ENCODE peak calls at places on chromosomes 6 and 20, in five cellular contexts. Y is upper lobe of right lung, X is cardiac fibroblast, R is A549, A is ascending aorta. H is an unnamed sample.

GRCh38 chr6:153616506-153616905 is 422.5 kb upstream of the OPRM1 start:
- DNase-seq in R (no peak), A (no peak), X (no peak), Y (no peak), H (no peak)

GRCh38 chr6:13846841-13847240 is 32.5 kb upstream of the MCUR1 start:
- DNase-seq in X (no peak), A (no peak), R (peak; percentile 17), Y (no peak), H (peak; percentile 41)

GRCh38 chr6:5090603-5091002 is 5.5 kb downstream of the PPP1R3G start:
- DNase-seq in R (no peak), A (no peak), X (no peak), Y (no peak), H (no peak)

GRCh38 chr6:130409394-130410095 is 43.7 kb downstream of the TMEM200A start:
- DNase-seq in Y (no peak), X (peak; percentile 64), A (no peak), R (no peak), H (no peak)

GRCh38 chr6:144862769-144863168 is 577.6 kb downstream of the UTRN start:
- DNase-seq in R (no peak), Y (no peak), A (no peak), X (no peak), H (no peak)

GRCh38 chr6:84356907-84357306 is 129.5 kb upstream of the CEP162 start:
- DNase-seq in A (no peak), X (no peak), Y (no peak), R (no peak), H (no peak)

GRCh38 chr6:36836771-36837339 is 2.4 kb downstream of the CPNE5 start:
- DNase-seq in R (no peak), Y (no peak), X (no peak), A (no peak), H (no peak)

GRCh38 chr6:90204327-90204726 is 92.3 kb downstream of the BACH2 start:
- DNase-seq in A (no peak), X (no peak), R (no peak), Y (no peak), H (no peak)

GRCh38 chr6:81638366-81638765 is 114.1 kb downstream of the TENT5A start:
- DNase-seq in A (no peak), Y (no peak), X (no peak), R (no peak), H (no peak)

GRCh38 chr6:87078983-87079616 is 15.8 kb downstream of the CGA start:
- DNase-seq in R (peak; percentile 70), X (peak; percentile 74), Y (peak; percentile 70), A (no peak), H (peak; percentile 82)

GRCh38 chr6:3769610-3770009 is 18.1 kb upstream of the PXDC1 start:
- DNase-seq in X (peak; percentile 72), R (no peak), Y (no peak), A (no peak), H (no peak)

GRCh38 chr6:135331002-135331401 is 149.9 kb downstream of the MYB start:
- DNase-seq in A (no peak), Y (no peak), X (peak; percentile 31), R (no peak), H (no peak)

GRCh38 chr20:37848706-37849105 is 54.2 kb upstream of the VSTM2L start:
- DNase-seq in R (no peak), X (no peak), Y (no peak), A (no peak), H (no peak)

GRCh38 chr20:63009988-63010769 is 3.4 kb upstream of the BHLHE23 start:
- DNase-seq in Y (no peak), A (no peak), X (peak; percentile 17), R (no peak), H (no peak)

GRCh38 chr20:17651761-17652388 is 30.2 kb downstream of the RRBP1 start:
- DNase-seq in Y (peak; percentile 61), R (no peak), X (no peak), A (no peak), H (no peak)

GRCh38 chr6:38354033-38354373 is 285.7 kb downstream of the BTBD9 start:
- DNase-seq in X (no peak), R (no peak), A (no peak), Y (no peak), H (no peak)

GRCh38 chr6:78308025-78308424 is 559.3 kb upstream of the IRAK1BP1 start:
- DNase-seq in X (peak; percentile 2), A (no peak), R (no peak), Y (no peak), H (peak; percentile 2)

GRCh38 chr6:153121311-153121710 is 9.8 kb downstream of the RGS17 start:
- DNase-seq in Y (no peak), X (peak; percentile 56), A (no peak), R (no peak), H (no peak)

GRCh38 chr20:8689337-8689736 is 379.6 kb upstream of the PLCB4 start:
- DNase-seq in R (no peak), Y (no peak), A (no peak), X (no peak), H (no peak)

GRCh38 chr6:104958720-104959452 is 2.0 kb downstream of the LIN28B start:
- DNase-seq in R (no peak), X (no peak), Y (no peak), A (no peak), H (no peak)

GRCh38 chr6:118810420-118811027 is 83.4 kb upstream of the ASF1A start:
- DNase-seq in R (no peak), A (no peak), Y (no peak), X (no peak), H (no peak)

GRCh38 chr6:72246926-72247325 is 360.6 kb downstream of the RIMS1 start:
- DNase-seq in A (no peak), Y (no peak), X (no peak), R (no peak), H (no peak)

GRCh38 chr20:33827629-33828325 is 16.6 kb downstream of the CHMP4B start:
- DNase-seq in Y (no peak), X (peak; percentile 12), A (no peak), R (no peak), H (no peak)

GRCh38 chr6:159234102-159234553 is 64.9 kb downstream of the FNDC1 start:
- DNase-seq in X (no peak), Y (no peak), R (no peak), A (no peak), H (no peak)

GRCh38 chr20:18793625-18794427 is 19.8 kb upstream of the SCP2D1 start:
- DNase-seq in X (peak; percentile 91), Y (peak; percentile 93), A (peak; percentile 71), R (peak; percentile 90), H (peak; percentile 64)
- TF ChIP-seq CTCF in X (no peak), Y (no peak), A (no peak), R (no peak), H (no peak)

GRCh38 chr20:32017711-32018251 is 7.5 kb downstream of the CCM2L start:
- DNase-seq in Y (peak; percentile 78), A (no peak), X (no peak), R (peak; percentile 46), H (no peak)

GRCh38 chr20:32018269-32019155 is 8.3 kb downstream of the CCM2L start:
- DNase-seq in Y (peak; percentile 86), R (peak; percentile 77), X (no peak), A (no peak), H (peak; percentile 78)

GRCh38 chr20:32019563-32020463 is 9.6 kb downstream of the CCM2L start:
- DNase-seq in R (no peak), X (no peak), A (no peak), Y (no peak), H (no peak)

GRCh38 chr20:32021091-32021490 is 10.9 kb downstream of the CCM2L start:
- DNase-seq in A (no peak), X (no peak), R (no peak), Y (no peak), H (no peak)

DNA sequence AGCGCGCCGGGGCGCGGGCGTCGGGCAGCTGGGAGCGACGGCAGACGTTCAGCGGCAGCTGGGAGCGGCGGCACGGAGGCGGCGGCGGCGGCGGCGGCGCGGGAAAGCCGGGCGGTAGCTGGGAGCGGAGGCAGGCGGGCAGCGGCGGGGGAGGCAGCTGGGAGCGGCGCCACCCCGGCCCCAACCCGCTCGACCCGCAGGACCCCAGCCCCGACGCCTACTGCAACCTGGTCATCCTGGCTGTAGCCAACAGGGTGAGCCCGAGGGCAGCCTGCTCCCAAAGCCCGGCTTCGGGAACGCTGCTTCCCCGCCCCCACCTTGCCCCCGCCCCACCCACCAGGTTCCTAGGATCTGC is 8.9 kb downstream of the CCM2L start:
- DNase-seq in Y (no peak), A (no peak), R (peak; percentile 68), X (no peak), H (peak; percentile 48)
- TF ChIP-seq CTCF in Y (no peak), A (no peak), R (no peak), X (no peak), H (peak; percentile 17)

GRCh38 chr20:19690462-19690861 is 67.6 kb upstream of the RIN2 start:
- DNase-seq in X (no peak), Y (no peak), R (no peak), A (no peak), H (no peak)

GRCh38 chr20:19691125-19691524 is 66.9 kb upstream of the RIN2 start:
- DNase-seq in Y (no peak), A (no peak), X (no peak), R (no peak), H (no peak)

GRCh38 chr20:19692100-19692499 is 66.0 kb upstream of the RIN2 start:
- DNase-seq in X (peak; percentile 70), A (no peak), R (no peak), Y (no peak), H (no peak)

GRCh38 chr20:19683822-19684221 is 74.2 kb upstream of the RIN2 start:
- DNase-seq in Y (no peak), A (no peak), R (no peak), X (no peak), H (no peak)

DNA sequence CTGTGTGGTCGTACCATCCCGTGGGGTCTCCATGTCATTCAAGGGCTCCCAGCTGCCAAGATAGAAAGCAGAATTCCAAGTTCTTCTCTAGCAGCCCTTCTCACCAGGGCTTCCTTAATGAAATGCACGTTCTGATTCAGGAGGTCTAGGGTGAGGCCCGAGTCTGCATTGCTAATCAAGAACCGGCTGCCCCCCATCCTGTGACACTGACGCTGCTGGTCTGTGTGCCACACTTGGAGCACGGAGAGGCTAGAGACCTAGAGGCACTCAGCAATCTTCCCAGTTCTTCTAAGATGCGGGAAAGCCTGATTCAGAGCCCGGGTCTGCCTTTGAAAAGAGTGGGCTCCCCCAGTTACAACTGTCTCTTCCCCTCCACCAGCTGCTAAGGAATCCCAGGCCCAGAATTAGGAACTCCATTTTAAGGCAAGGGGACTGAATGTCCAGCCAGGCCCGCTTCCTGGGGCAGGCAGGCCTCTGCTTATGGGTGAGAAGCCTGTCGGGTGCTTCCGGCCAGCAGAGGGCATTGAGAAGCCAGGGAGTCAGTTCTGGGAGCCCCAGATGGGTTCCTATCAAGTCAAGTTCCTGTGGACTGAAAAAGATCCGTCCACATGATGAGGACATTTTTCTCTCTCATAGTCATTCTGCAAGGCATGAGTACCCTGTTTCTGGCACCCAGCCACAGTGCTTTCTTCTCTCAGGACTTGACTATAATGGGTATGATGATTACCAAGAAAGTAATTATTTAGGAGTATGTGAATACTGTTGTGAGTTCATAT is 69.8 kb upstream of the RIN2 start:
- DNase-seq in Y (peak; percentile 82), R (peak; percentile 89), X (peak; percentile 97), A (peak; percentile 18), H (peak; percentile 23)
- TF ChIP-seq CTCF in Y (peak; percentile 65), R (peak; percentile 81), X (peak; percentile 80), A (peak; percentile 39), H (peak; percentile 60)

DNA sequence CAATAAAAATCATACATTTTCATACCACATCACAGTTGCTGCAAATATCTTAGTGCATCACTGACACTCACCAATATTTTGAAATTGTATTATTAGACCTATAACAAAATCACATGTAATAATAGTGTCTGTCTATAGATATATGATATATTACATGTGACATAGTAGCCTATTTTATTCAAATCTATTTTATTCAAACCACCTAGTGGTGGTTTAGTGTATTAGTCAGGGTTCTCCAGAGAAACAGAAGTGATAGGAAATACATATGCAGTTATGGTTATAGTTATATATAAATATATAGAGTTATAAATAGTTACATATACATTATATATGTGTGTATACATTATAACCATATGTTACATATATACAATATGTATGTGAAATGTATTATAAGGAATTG is 366.5 kb upstream of the ARID1B start:
- DNase-seq in R (no peak), Y (no peak), X (no peak), A (no peak), H (no peak)
- TF ChIP-seq CTCF in R (no peak), Y (peak; percentile 29), X (peak; percentile 18), A (no peak), H (peak; percentile 58)